ENCODE peak calls at places on chromosomes 4 and X, in nine cellular contexts. F, O, E, I, H, N, W, D and Y are unnamed samples.

GRCh38 chr4:104989363-104989762 is 157.3 kb upstream of the TET2 start:
- DNase-seq in F (no peak), O (no peak), E (no peak), I (peak; percentile 51), H (no peak), N (no peak), W (no peak), D (no peak), Y (peak; percentile 64)

GRCh38 chr4:74675673-74676279 is 118.5 kb downstream of the BTC start:
- DNase-seq in F (peak; percentile 31), O (peak; percentile 25), E (peak; percentile 27), I (peak; percentile 75), H (peak; percentile 55), N (peak; percentile 47), W (no peak), D (no peak), Y (peak; percentile 18)

GRCh38 chrX:63387411-63387810 is 36.3 kb upstream of the SPIN4 start:
- DNase-seq in F (no peak), O (no peak), E (no peak), I (no peak), H (no peak), N (no peak), W (no peak), D (no peak), Y (no peak)

GRCh38 chrX:85052636-85053343 is 49.1 kb downstream of the APOOL start:
- DNase-seq in F (no peak), O (no peak), E (no peak), I (peak; percentile 86), H (no peak), N (no peak), W (no peak), D (no peak), Y (no peak)

GRCh38 chr4:99043346-99043745 is 45.2 kb downstream of the ADH5 start:
- DNase-seq in F (no peak), O (no peak), E (no peak), I (no peak), H (no peak), N (no peak), W (no peak), D (no peak), Y (no peak)

GRCh38 chr4:7103031-7103598 is 35.3 kb upstream of the GRPEL1 start:
- DNase-seq in F (peak; percentile 88), O (peak; percentile 96), E (peak; percentile 96), I (peak; percentile 79), H (peak; percentile 87), N (peak; percentile 82), W (peak; percentile 94), D (peak; percentile 83), Y (peak; percentile 50)

GRCh38 chr4:96103086-96103485 is 263.2 kb downstream of the PDHA2 start:
- DNase-seq in F (no peak), O (no peak), E (no peak), I (peak; percentile 10), H (peak; percentile 48), N (no peak), W (no peak), D (no peak), Y (no peak)

GRCh38 chr4:139562839-139563238 is 6.8 kb upstream of the SETD7 start:
- DNase-seq in F (no peak), O (no peak), E (no peak), I (no peak), H (no peak), N (no peak), W (no peak), D (no peak), Y (no peak)

GRCh38 chr4:3856604-3857204 is 90.5 kb downstream of the ADRA2C start:
- DNase-seq in F (no peak), O (no peak), E (no peak), I (no peak), H (no peak), N (no peak), W (no peak), D (no peak), Y (no peak)

GRCh38 chr4:44145868-44146267 is 302.7 kb downstream of the KCTD8 start:
- DNase-seq in F (no peak), O (no peak), E (no peak), I (peak; percentile 48), H (no peak), N (no peak), W (no peak), D (no peak), Y (no peak)

GRCh38 chr4:4260185-4260751 is 12.2 kb upstream of the TMEM128 start:
- DNase-seq in F (no peak), O (peak; percentile 83), E (peak; percentile 57), I (peak; percentile 66), H (no peak), N (no peak), W (no peak), D (no peak), Y (peak; percentile 43)

GRCh38 chr4:91936301-91936700 is 367.5 kb upstream of the GRID2 start:
- DNase-seq in F (no peak), O (no peak), E (no peak), I (peak; percentile 17), H (peak; percentile 35), N (no peak), W (no peak), D (no peak), Y (peak; percentile 29)